ENCODE peak calls at places on chromosomes 11 and 22, in five cellular contexts. Y is A549, P is endothelial cell of umbilical vein, H is HepG2, T is H1. G is an unnamed sample.

GRCh38 chr11:84536456-84536855 is 1090.7 kb downstream of the DLG2 start:
- DNase-seq in T (no peak), P (no peak), H (no peak), Y (no peak), G (no peak)

GRCh38 chr22:45671051-45671782 is 417 bp upstream of the ATXN10 start:
- DNase-seq in P (peak; percentile 13), Y (no peak), T (peak; percentile 73), H (no peak), G (no peak)

GRCh38 chr11:68942751-68943271 is 38.0 kb downstream of the MRGPRD start:
- DNase-seq in P (no peak), Y (no peak), T (no peak), H (no peak), G (no peak)

GRCh38 chr11:116535954-116536353 is 236.8 kb downstream of the BUD13 start:
- DNase-seq in H (no peak), P (no peak), T (no peak), Y (no peak), G (no peak)

GRCh38 chr11:69382131-69383128 is 88.5 kb downstream of the MYEOV start:
- DNase-seq in H (no peak), T (no peak), Y (no peak), P (no peak), G (peak; percentile 98)

GRCh38 chr11:60788401-60789110 is 3.4 kb downstream of the MS4A10 start:
- DNase-seq in P (peak; percentile 84), T (no peak), Y (no peak), H (no peak), G (no peak)

GRCh38 chr11:60377737-60378136 is 595 bp upstream of the MS4A7 start:
- DNase-seq in T (no peak), P (no peak), H (no peak), Y (no peak), G (no peak)

GRCh38 chr11:120710354-120711187 is 199.0 kb downstream of the GRIK4 start:
- DNase-seq in H (peak; percentile 89), Y (no peak), P (no peak), T (peak; percentile 56), G (no peak)

GRCh38 chr11:94895971-94896370 is 77.4 kb downstream of the CWC15 start:
- DNase-seq in P (peak; percentile 43), H (no peak), Y (peak; percentile 18), T (no peak), G (no peak)

GRCh38 chr11:126546191-126546590 is 190.7 kb downstream of the ST3GAL4 start:
- DNase-seq in P (no peak), T (no peak), Y (no peak), H (no peak), G (no peak)

GRCh38 chr11:70766901-70767300 is 368.6 kb downstream of the CTTN start:
- DNase-seq in P (no peak), Y (no peak), T (no peak), H (no peak), G (no peak)

GRCh38 chr22:46777609-46777970 is 15.1 kb downstream of the TBC1D22A start:
- DNase-seq in Y (no peak), H (no peak), T (no peak), P (no peak), G (no peak)

GRCh38 chr11:560305-561147 is at the start of the genes LMNTD2 and RASSF7:
- DNase-seq in H (peak; percentile 75), P (peak; percentile 80), Y (peak; percentile 90), T (peak; percentile 73), G (peak; percentile 98)

GRCh38 chr22:31922593-31922992 is 21.7 kb upstream of the YWHAH start:
- DNase-seq in P (no peak), H (no peak), Y (no peak), T (no peak), G (no peak)

GRCh38 chr11:72228229-72228843 is 3.8 kb downstream of the INPPL1 start:
- DNase-seq in T (no peak), H (no peak), P (no peak), Y (no peak), G (no peak)

DNA sequence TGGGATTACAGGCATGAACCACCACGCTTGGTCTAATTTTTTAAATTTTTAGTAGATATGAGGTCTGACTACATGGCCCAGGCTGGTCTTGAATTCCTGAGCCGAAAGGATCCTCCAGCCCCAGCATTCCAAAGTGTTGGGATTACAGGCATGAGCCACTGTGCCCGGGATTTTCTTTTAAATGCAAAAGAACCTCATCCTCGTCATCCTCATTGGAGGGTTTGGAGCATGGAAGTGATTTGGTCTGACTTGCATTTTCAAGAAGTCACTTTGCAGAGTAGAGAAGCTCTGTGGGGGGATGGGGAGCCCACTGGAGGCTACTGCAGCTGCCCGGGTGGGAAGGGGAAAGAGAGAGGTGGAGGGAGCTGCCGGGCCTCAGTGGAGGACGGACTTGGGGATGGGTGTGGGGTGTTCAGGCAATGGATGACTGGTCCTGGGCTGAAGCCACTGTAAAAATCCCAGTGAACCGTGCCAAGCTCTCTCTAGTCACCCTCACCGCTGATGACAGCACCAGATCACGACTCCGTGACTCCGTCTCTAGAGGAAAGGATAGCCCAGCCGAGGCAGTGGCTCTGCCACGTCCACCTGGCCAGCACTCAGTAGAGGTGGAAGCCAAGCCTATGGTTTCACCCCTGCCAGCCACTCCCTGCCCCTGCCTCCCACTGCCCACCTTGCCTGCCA is 32.8 kb upstream of the SLC22A12 start:
- DNase-seq in H (no peak), T (no peak), Y (no peak), P (no peak), G (no peak)
- TF ChIP-seq JUN in H (no peak), T (no peak), Y (no peak), P (no peak), G (no peak)

DNA sequence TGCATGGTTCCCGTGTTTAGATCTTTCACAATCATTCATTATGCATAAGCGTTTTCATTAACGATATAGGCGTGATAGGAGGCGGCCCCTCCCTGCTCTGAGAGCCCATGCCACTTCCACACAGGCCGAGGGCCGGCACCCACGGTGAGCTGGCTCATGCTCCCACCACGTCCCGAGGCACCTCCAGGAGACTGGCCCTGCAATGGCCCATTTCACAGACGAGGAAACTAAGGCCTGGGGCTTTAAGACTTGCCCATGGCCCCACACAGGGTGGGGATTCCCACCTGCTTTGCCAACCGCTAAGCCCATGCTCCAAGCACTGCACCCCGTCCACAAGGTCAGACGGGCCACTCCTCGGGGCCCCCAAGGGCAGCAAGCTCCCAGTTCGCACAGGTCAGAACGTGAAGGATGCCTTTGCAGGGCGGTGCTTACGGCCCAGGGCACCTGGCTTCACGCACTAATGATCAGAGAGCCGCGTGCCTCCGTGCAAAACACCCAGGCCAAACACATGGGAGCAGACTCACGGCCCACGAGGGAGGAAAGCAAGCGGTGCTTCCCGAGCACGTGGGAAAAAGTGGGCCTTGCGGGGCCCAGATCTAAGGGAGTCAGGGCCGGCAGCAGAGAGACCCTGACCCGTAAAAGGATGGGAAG is 8.3 kb downstream of the OSBPL5 start:
- DNase-seq in H (no peak), P (no peak), T (no peak), Y (no peak), G (no peak)
- H3K4me2 ChIP-seq in H (no peak overlapping the region), P (no peak overlapping the region), T (no peak overlapping the region), Y (no peak overlapping the region), G (no peak overlapping the region)

GRCh38 chr22:50102946-50103345 is 13.1 kb downstream of the MOV10L1 start:
- DNase-seq in Y (peak; percentile 12), T (no peak), H (peak; percentile 31), P (no peak), G (peak; percentile 57)
- TF ChIP-seq JUN in Y (no peak), T (no peak), H (no peak), P (no peak), G (no peak)

GRCh38 chr11:58980159-58980843 is 41.0 kb downstream of the GLYATL1 start:
- DNase-seq in T (no peak), Y (no peak), P (no peak), H (no peak), G (no peak)
- H3K4me2 ChIP-seq in T (no peak overlapping the region), Y (no peak overlapping the region), P (no peak overlapping the region), H (no peak overlapping the region), G (no peak overlapping the region)

GRCh38 chr11:5288108-5288911 is 13.4 kb downstream of the OR51B4 start:
- DNase-seq in Y (no peak), T (no peak), P (no peak), H (no peak), G (peak; percentile 78)

GRCh38 chr11:5289696-5290095 is 12.1 kb downstream of the OR51B4 start:
- DNase-seq in H (no peak), Y (no peak), T (no peak), P (no peak), G (no peak)

GRCh38 chr11:5293028-5293427 is 8.7 kb downstream of the OR51B4 start:
- DNase-seq in P (no peak), Y (no peak), T (no peak), H (no peak), G (no peak)

GRCh38 chr11:5288912-5289525 is 12.7 kb downstream of the OR51B4 start:
- DNase-seq in H (no peak), P (no peak), T (no peak), Y (no peak), G (no peak)

GRCh38 chr11:5291207-5291838 is 10.4 kb downstream of the OR51B4 start:
- DNase-seq in P (peak; percentile 32), H (peak; percentile 7), T (no peak), Y (peak; percentile 73), G (peak; percentile 88)
- TF ChIP-seq JUN in P (no peak), H (no peak), T (no peak), Y (no peak), G (no peak)

DNA sequence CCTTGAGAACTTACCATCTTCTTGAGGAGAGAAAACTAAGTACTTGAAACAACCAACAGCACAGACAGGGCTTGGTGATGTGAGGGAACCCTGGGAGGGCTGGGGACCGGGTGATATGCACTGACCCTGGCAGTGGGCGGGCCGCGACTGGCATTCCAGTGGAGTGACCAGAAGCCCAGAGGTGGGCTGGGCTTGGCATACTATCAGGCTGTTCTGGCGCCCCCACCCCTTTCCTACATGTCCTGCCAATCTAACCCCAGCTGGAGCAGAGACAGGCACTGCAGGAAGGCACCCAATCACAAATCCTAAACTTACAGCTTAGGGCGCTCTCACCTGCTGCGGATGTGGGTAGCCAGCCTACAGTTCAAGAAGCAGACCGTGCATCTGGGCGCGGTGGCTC is 54.0 kb upstream of the GCAT start:
- DNase-seq in T (no peak), Y (peak; percentile 60), H (no peak), P (no peak), G (no peak)
- H3K4me2 ChIP-seq in T (no peak overlapping the region), Y (peak overlapping the region; percentile 78), H (no peak overlapping the region), P (peak overlapping the region; percentile 25), G (no peak overlapping the region)

GRCh38 chr11:101401245-101401644 is 182.6 kb downstream of the TRPC6 start:
- DNase-seq in Y (no peak), H (no peak), T (no peak), P (no peak), G (no peak)
- TF ChIP-seq JUN in Y (no peak), H (no peak), T (no peak), P (no peak), G (no peak)

DNA sequence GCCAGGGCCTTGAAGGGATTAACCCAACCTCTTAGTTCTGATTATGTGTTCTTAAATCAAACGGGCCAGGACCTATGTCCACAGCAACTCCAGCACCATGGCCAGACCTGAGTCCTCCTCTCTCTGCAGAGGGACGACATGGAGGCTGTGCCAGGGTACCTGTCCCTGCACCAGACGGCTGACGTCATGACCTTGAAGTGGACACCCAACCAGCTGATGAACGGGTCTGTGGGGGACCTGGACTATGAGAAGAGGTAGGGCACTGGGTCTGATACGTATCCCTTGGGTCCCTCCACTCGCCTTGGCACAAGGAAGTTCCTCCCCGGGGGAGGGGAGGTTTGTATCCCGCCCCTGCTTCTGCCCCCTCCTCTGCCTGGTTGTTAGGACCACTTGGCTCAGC is 53.6 kb downstream of the SGSM1 start:
- DNase-seq in P (no peak), T (no peak), Y (no peak), H (no peak), G (no peak)
- H3K4me2 ChIP-seq in P (no peak overlapping the region), T (no peak overlapping the region), Y (no peak overlapping the region), H (no peak overlapping the region), G (no peak overlapping the region)

GRCh38 chr11:77049081-77049480 is 14.9 kb downstream of the B3GNT6 start:
- DNase-seq in P (no peak), Y (no peak), T (no peak), H (no peak), G (no peak)
- TF ChIP-seq JUN in P (no peak), Y (no peak), T (no peak), H (no peak), G (no peak)

G was measured in K562.